ENCODE peak calls at places on chromosomes 11 and 22, in nine cellular contexts. W, K, E, F, H, B, V, L and R are unnamed samples.

GRCh38 chr22:37812869-37813678 is 5.3 kb downstream of the GCAT start:
- DNase-seq in L (no peak), E (no peak), B (no peak), H (no peak), F (no peak), V (no peak), K (no peak), W (no peak), R (no peak)

GRCh38 chr22:33787645-33788456 is 132.4 kb downstream of the LARGE1 start:
- DNase-seq in L (no peak), V (no peak), K (no peak), E (no peak), F (no peak), W (no peak), H (no peak), B (no peak), R (no peak)

GRCh38 chr11:57776101-57776511 is 14.5 kb downstream of the CTNND1 start:
- DNase-seq in V (no peak), E (no peak), H (no peak), B (no peak), K (no peak), W (no peak), F (peak; percentile 90), L (peak; percentile 48), R (no peak)

GRCh38 chr11:83865636-83866461 is 579.7 kb upstream of the CCDC90B start:
- DNase-seq in V (no peak), E (no peak), W (no peak), H (no peak), K (no peak), B (no peak), F (peak; percentile 86), L (peak; percentile 48), R (no peak)

GRCh38 chr22:38867496-38868285 is 4.3 kb downstream of the CBX6 start:
- DNase-seq in W (no peak), V (no peak), L (no peak), F (no peak), H (no peak), E (no peak), B (no peak), K (no peak), R (no peak)

GRCh38 chr22:47094861-47095330 is 332.4 kb downstream of the TBC1D22A start:
- DNase-seq in K (no peak), V (no peak), B (no peak), H (no peak), F (peak; percentile 60), L (no peak), E (no peak), W (no peak), R (no peak)

GRCh38 chr11:120912915-120913314 is 111.0 kb upstream of the TBCEL start:
- DNase-seq in L (no peak), E (no peak), K (no peak), F (no peak), V (no peak), W (no peak), B (no peak), H (no peak), R (no peak)

GRCh38 chr11:115653926-115654325 is 149.7 kb upstream of the CADM1 start:
- DNase-seq in K (no peak), E (no peak), L (no peak), B (no peak), W (no peak), F (no peak), V (no peak), H (no peak), R (no peak)